ENCODE peak calls at places on chromosomes 2 and 18, in six cellular contexts. O is BE2C; Q is cardiac fibroblast; X is RCC 7860; N is Kasumi-1; W is activated naive CD4-positive, alpha-beta T cell treated with Interleukin-2 at 50 U/mL for 16 hours. P is an unnamed sample.

GRCh38 chr2:148756292-148756975 is 111.9 kb downstream of the EPC2 start:
- DNase-seq in Q (peak; percentile 80), X (peak; percentile 75), W (no peak), O (no peak), N (no peak), P (no peak)

GRCh38 chr18:56257215-56257614 is 381.2 kb downstream of the TXNL1 start:
- DNase-seq in O (no peak), N (peak; percentile 13), W (no peak), X (peak; percentile 74), Q (peak; percentile 78), P (no peak)

GRCh38 chr18:48902023-48902855 is 48.5 kb downstream of the SMAD7 start:
- DNase-seq in W (no peak), O (peak; percentile 84), X (peak; percentile 85), N (peak; percentile 59), Q (peak; percentile 94), P (peak; percentile 90)

GRCh38 chr18:78611869-78612268 is 367.7 kb upstream of the SALL3 start:
- DNase-seq in X (no peak), W (no peak), Q (no peak), O (no peak), N (no peak), P (no peak)

GRCh38 chr18:33761363-33761762 is 183.3 kb downstream of the ASXL3 start:
- DNase-seq in X (no peak), Q (peak; percentile 53), O (no peak), N (peak; percentile 39), W (no peak), P (no peak)

GRCh38 chr18:9746958-9747357 is 38.9 kb downstream of the RAB31 start:
- DNase-seq in N (no peak), Q (no peak), O (no peak), X (no peak), W (no peak), P (no peak)

GRCh38 chr2:172885996-172886395 is 150.4 kb downstream of the RAPGEF4 start:
- DNase-seq in X (no peak), Q (no peak), W (no peak), O (no peak), N (no peak), P (no peak)

GRCh38 chr2:41267929-41268659 is 779.7 kb upstream of the PKDCC start:
- DNase-seq in W (no peak), X (no peak), O (no peak), Q (no peak), N (no peak), P (no peak)

GRCh38 chr2:26693287-26693849 is 846 bp downstream of the KCNK3 start:
- DNase-seq in W (no peak), O (peak; percentile 52), N (no peak), X (no peak), Q (no peak), P (no peak)

P was measured in pancreas.